ENCODE peak calls at places on chromosomes 11 and 22, in six cellular contexts. One of them, this sample, is unnamed.

GRCh38 chr11:75946531-75947530 is 131.8 kb downstream of the UVRAG start:
- DNase-seq in WERI-Rb-1: peak; percentile 6
- DNase-seq in uterus: no peak
- DNase-seq in tibial artery: peak; percentile 25
- DNase-seq in CD8-positive, alpha-beta memory T cell: no peak
- DNase-seq in psoas muscle: no peak
- DNase-seq in this sample: no peak

GRCh38 chr11:101706015-101706414 is 122.2 kb upstream of the TRPC6 start:
- DNase-seq in WERI-Rb-1: no peak
- DNase-seq in uterus: no peak
- DNase-seq in tibial artery: no peak
- DNase-seq in CD8-positive, alpha-beta memory T cell: no peak
- DNase-seq in psoas muscle: no peak
- DNase-seq in this sample: no peak

GRCh38 chr11:60854847-60855725 is 664 bp downstream of the PTGDR2 start:
- DNase-seq in WERI-Rb-1: no peak
- DNase-seq in uterus: no peak
- DNase-seq in tibial artery: no peak
- DNase-seq in CD8-positive, alpha-beta memory T cell: no peak
- DNase-seq in psoas muscle: peak; percentile 23
- DNase-seq in this sample: no peak

GRCh38 chr11:69658606-69659450 is 16.3 kb downstream of the LTO1 start:
- DNase-seq in WERI-Rb-1: no peak
- DNase-seq in uterus: no peak
- DNase-seq in tibial artery: no peak
- DNase-seq in CD8-positive, alpha-beta memory T cell: no peak
- DNase-seq in psoas muscle: peak; percentile 10
- DNase-seq in this sample: no peak

GRCh38 chr22:20316844-20317401 is 2.9 kb downstream of the DGCR6L start:
- DNase-seq in WERI-Rb-1: no peak
- DNase-seq in uterus: no peak
- DNase-seq in tibial artery: no peak
- DNase-seq in CD8-positive, alpha-beta memory T cell: no peak
- DNase-seq in psoas muscle: no peak
- DNase-seq in this sample: no peak

GRCh38 chr11:63619967-63620366 is 5.7 kb upstream of the PLAAT3 start:
- DNase-seq in WERI-Rb-1: no peak
- DNase-seq in uterus: no peak
- DNase-seq in tibial artery: no peak
- DNase-seq in CD8-positive, alpha-beta memory T cell: no peak
- DNase-seq in psoas muscle: no peak
- DNase-seq in this sample: no peak

GRCh38 chr11:65501530-65502273 is 2.9 kb downstream of the MALAT1 start:
- DNase-seq in WERI-Rb-1: no peak
- DNase-seq in uterus: no peak
- DNase-seq in tibial artery: peak; percentile 18
- DNase-seq in CD8-positive, alpha-beta memory T cell: no peak
- DNase-seq in psoas muscle: no peak
- DNase-seq in this sample: no peak

GRCh38 chr11:118915941-118916841 is 9.5 kb downstream of the BCL9L start:
- DNase-seq in WERI-Rb-1: no peak
- DNase-seq in uterus: no peak
- DNase-seq in tibial artery: no peak
- DNase-seq in CD8-positive, alpha-beta memory T cell: no peak
- DNase-seq in psoas muscle: peak; percentile 71
- DNase-seq in this sample: no peak

GRCh38 chr11:117444256-117445096 is 116.8 kb downstream of the CEP164 start:
- DNase-seq in WERI-Rb-1: no peak
- DNase-seq in uterus: no peak
- DNase-seq in tibial artery: no peak
- DNase-seq in CD8-positive, alpha-beta memory T cell: no peak
- DNase-seq in psoas muscle: no peak
- DNase-seq in this sample: peak; percentile 85

GRCh38 chr22:27041745-27042144 is 384.4 kb downstream of the MIAT start:
- DNase-seq in WERI-Rb-1: no peak
- DNase-seq in uterus: no peak
- DNase-seq in tibial artery: no peak
- DNase-seq in CD8-positive, alpha-beta memory T cell: no peak
- DNase-seq in psoas muscle: no peak
- DNase-seq in this sample: peak; percentile 21

GRCh38 chr22:41352058-41352457 is 29.7 kb upstream of the TEF start:
- DNase-seq in WERI-Rb-1: no peak
- DNase-seq in uterus: no peak
- DNase-seq in tibial artery: no peak
- DNase-seq in CD8-positive, alpha-beta memory T cell: no peak
- DNase-seq in psoas muscle: no peak
- DNase-seq in this sample: no peak

GRCh38 chr11:128365044-128365443 is 222.3 kb downstream of the ETS1 start:
- DNase-seq in WERI-Rb-1: no peak
- DNase-seq in uterus: no peak
- DNase-seq in tibial artery: no peak
- DNase-seq in CD8-positive, alpha-beta memory T cell: no peak
- DNase-seq in psoas muscle: no peak
- DNase-seq in this sample: no peak

GRCh38 chr22:47155912-47156311 is 393.5 kb downstream of the TBC1D22A start:
- DNase-seq in WERI-Rb-1: no peak
- DNase-seq in uterus: no peak
- DNase-seq in tibial artery: no peak
- DNase-seq in CD8-positive, alpha-beta memory T cell: no peak
- DNase-seq in psoas muscle: no peak
- DNase-seq in this sample: no peak

GRCh38 chr11:35500744-35501143 is 24.7 kb downstream of the PAMR1 start:
- DNase-seq in WERI-Rb-1: no peak
- DNase-seq in uterus: no peak
- DNase-seq in tibial artery: no peak
- DNase-seq in CD8-positive, alpha-beta memory T cell: no peak
- DNase-seq in psoas muscle: no peak
- DNase-seq in this sample: no peak

GRCh38 chr11:35969089-35970046 is 25.5 kb downstream of the LDLRAD3 start:
- DNase-seq in WERI-Rb-1: peak; percentile 49
- DNase-seq in uterus: no peak
- DNase-seq in tibial artery: no peak
- DNase-seq in CD8-positive, alpha-beta memory T cell: no peak
- DNase-seq in psoas muscle: no peak
- DNase-seq in this sample: no peak

GRCh38 chr11:79492008-79492407 is 51.2 kb upstream of the TENM4 start:
- DNase-seq in WERI-Rb-1: no peak
- DNase-seq in uterus: no peak
- DNase-seq in tibial artery: no peak
- DNase-seq in CD8-positive, alpha-beta memory T cell: no peak
- DNase-seq in psoas muscle: no peak
- DNase-seq in this sample: no peak

GRCh38 chr11:62592989-62593421 is 1.7 kb upstream of the TUT1 start:
- DNase-seq in WERI-Rb-1: no peak
- DNase-seq in uterus: no peak
- DNase-seq in tibial artery: no peak
- DNase-seq in CD8-positive, alpha-beta memory T cell: no peak
- DNase-seq in psoas muscle: peak; percentile 39
- DNase-seq in this sample: no peak
- H3K36me3 ChIP-seq in WERI-Rb-1: peaks cover 65% of the 10 kb centered on the region
- H3K36me3 ChIP-seq in uterus: no peaks in the 10 kb centered on the region
- H3K36me3 ChIP-seq in tibial artery: peaks cover 44% of the 10 kb centered on the region
- H3K36me3 ChIP-seq in CD8-positive, alpha-beta memory T cell: peaks cover 48% of the 10 kb centered on the region
- H3K36me3 ChIP-seq in psoas muscle: peaks cover 8% of the 10 kb centered on the region
- H3K36me3 ChIP-seq in this sample: peaks cover 34% of the 10 kb centered on the region

GRCh38 chr11:1882265-1883238 is 9.1 kb downstream of the PRR33 start:
- DNase-seq in WERI-Rb-1: peak; percentile 80
- DNase-seq in uterus: peak; percentile 88
- DNase-seq in tibial artery: peak; percentile 64
- DNase-seq in CD8-positive, alpha-beta memory T cell: peak; percentile 75
- DNase-seq in psoas muscle: peak; percentile 93
- DNase-seq in this sample: peak; percentile 85
- H3K4me3 ChIP-seq in WERI-Rb-1: no peak overlapping the region
- H3K4me3 ChIP-seq in uterus: no peak overlapping the region
- H3K4me3 ChIP-seq in tibial artery: no peak overlapping the region
- H3K4me3 ChIP-seq in CD8-positive, alpha-beta memory T cell: no peak overlapping the region
- H3K4me3 ChIP-seq in psoas muscle: no peak overlapping the region
- H3K4me3 ChIP-seq in this sample: no peak overlapping the region

DNA sequence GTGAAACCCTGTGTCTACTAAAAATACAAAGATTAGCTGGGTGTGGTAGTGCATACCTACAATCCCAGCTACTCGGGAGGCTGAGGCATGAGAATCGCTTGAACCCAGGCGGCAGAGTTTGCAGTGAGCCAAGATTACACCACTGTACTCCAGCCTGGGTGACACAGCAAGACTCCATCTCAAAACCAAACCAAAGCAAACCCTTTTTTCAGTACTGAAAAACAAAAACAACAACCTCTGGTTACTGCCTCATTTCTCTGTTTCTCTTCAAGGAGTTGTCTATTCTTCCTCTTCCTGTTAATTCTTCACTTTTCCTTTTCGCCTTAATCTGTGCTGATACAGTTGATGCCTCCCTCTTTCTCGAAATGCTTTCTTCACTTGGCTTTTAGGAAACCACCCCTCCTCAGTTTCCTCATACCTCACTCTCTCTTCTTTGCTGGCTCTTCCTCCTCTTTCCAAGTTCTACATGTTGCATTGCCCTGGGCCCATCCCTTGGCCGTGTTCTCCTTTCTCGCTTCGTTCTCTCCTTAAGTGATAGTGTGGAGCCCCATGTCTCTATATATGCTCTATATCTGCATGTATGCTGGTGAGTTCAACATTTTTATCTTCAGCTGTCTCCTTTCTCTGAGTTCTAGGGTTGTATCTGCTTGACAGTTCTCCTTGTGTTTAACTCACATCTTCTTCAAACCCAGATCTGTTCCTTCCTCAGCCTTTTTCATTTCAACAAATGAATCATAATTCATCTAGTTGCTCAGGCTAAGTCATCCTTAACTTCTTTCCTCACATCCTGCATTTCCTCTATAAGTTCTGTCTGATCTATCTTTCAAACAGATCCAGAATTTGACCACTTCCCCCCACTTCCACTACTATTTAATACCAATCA is 37.1 kb downstream of the NUCB2 start:
- DNase-seq in WERI-Rb-1: no peak
- DNase-seq in uterus: no peak
- DNase-seq in tibial artery: no peak
- DNase-seq in CD8-positive, alpha-beta memory T cell: no peak
- DNase-seq in psoas muscle: no peak
- DNase-seq in this sample: no peak
- H3K36me3 ChIP-seq in WERI-Rb-1: peaks cover 26% of the 10 kb centered on the region
- H3K36me3 ChIP-seq in uterus: no peaks in the 10 kb centered on the region
- H3K36me3 ChIP-seq in tibial artery: peaks cover 43% of the 10 kb centered on the region
- H3K36me3 ChIP-seq in CD8-positive, alpha-beta memory T cell: peaks cover 37% of the 10 kb centered on the region
- H3K36me3 ChIP-seq in psoas muscle: no peaks in the 10 kb centered on the region
- H3K36me3 ChIP-seq in this sample: no peaks in the 10 kb centered on the region

GRCh38 chr22:49490692-49491091 is 337.0 kb downstream of the BRD1 start:
- DNase-seq in WERI-Rb-1: no peak
- DNase-seq in uterus: no peak
- DNase-seq in tibial artery: no peak
- DNase-seq in CD8-positive, alpha-beta memory T cell: no peak
- DNase-seq in psoas muscle: no peak
- DNase-seq in this sample: no peak

GRCh38 chr22:49491221-49491635 is 336.4 kb downstream of the BRD1 start:
- DNase-seq in WERI-Rb-1: no peak
- DNase-seq in uterus: no peak
- DNase-seq in tibial artery: no peak
- DNase-seq in CD8-positive, alpha-beta memory T cell: no peak
- DNase-seq in psoas muscle: no peak
- DNase-seq in this sample: no peak

GRCh38 chr22:49487950-49488349 is 339.7 kb downstream of the BRD1 start:
- DNase-seq in WERI-Rb-1: no peak
- DNase-seq in uterus: no peak
- DNase-seq in tibial artery: no peak
- DNase-seq in CD8-positive, alpha-beta memory T cell: no peak
- DNase-seq in psoas muscle: no peak
- DNase-seq in this sample: no peak

GRCh38 chr22:49488943-49489342 is 338.7 kb downstream of the BRD1 start:
- DNase-seq in WERI-Rb-1: no peak
- DNase-seq in uterus: no peak
- DNase-seq in tibial artery: no peak
- DNase-seq in CD8-positive, alpha-beta memory T cell: no peak
- DNase-seq in psoas muscle: no peak
- DNase-seq in this sample: no peak

GRCh38 chr22:49489821-49490220 is 337.9 kb downstream of the BRD1 start:
- DNase-seq in WERI-Rb-1: no peak
- DNase-seq in uterus: no peak
- DNase-seq in tibial artery: no peak
- DNase-seq in CD8-positive, alpha-beta memory T cell: no peak
- DNase-seq in psoas muscle: no peak
- DNase-seq in this sample: no peak
- H3K4me3 ChIP-seq in WERI-Rb-1: no peak overlapping the region
- H3K4me3 ChIP-seq in uterus: no peak overlapping the region
- H3K4me3 ChIP-seq in tibial artery: no peak overlapping the region
- H3K4me3 ChIP-seq in CD8-positive, alpha-beta memory T cell: no peak overlapping the region
- H3K4me3 ChIP-seq in psoas muscle: no peak overlapping the region
- H3K4me3 ChIP-seq in this sample: no peak overlapping the region

GRCh38 chr11:47164321-47164720 is 12.4 kb downstream of the ARFGAP2 start:
- DNase-seq in WERI-Rb-1: no peak
- DNase-seq in uterus: no peak
- DNase-seq in tibial artery: no peak
- DNase-seq in CD8-positive, alpha-beta memory T cell: no peak
- DNase-seq in psoas muscle: no peak
- DNase-seq in this sample: no peak
- H3K36me3 ChIP-seq in WERI-Rb-1: peaks cover 60% of the 10 kb centered on the region
- H3K36me3 ChIP-seq in uterus: no peaks in the 10 kb centered on the region
- H3K36me3 ChIP-seq in tibial artery: peaks cover 50% of the 10 kb centered on the region
- H3K36me3 ChIP-seq in CD8-positive, alpha-beta memory T cell: peaks cover 50% of the 10 kb centered on the region
- H3K36me3 ChIP-seq in psoas muscle: peaks cover 15% of the 10 kb centered on the region
- H3K36me3 ChIP-seq in this sample: peaks cover 9% of the 10 kb centered on the region

This sample was measured in BE2C.